ENCODE peak calls at places on chromosomes 13 and 19, in seven cellular contexts. One of them, this sample, is unnamed.

GRCh38 chr19:31304877-31305312 is 44.3 kb downstream of the TSHZ3 start:
- DNase-seq in stimulated activated CD4-positive, alpha-beta T cell treated with anti-CD3 and anti-CD28 coated beads, Interleukin-15, amount 100 ng/mL, for 1 hour: no peak
- DNase-seq in HS-27A: no peak
- DNase-seq in astrocyte of the spinal cord: no peak
- DNase-seq in amniotic stem cell: no peak
- DNase-seq in foreskin keratinocyte: no peak
- DNase-seq in stimulated activated CD8-positive, alpha-beta memory T cell treated with anti-CD3 and anti-CD28 coated beads, Interleukin-2, amount 100 ng/mL, for 48 hours: no peak
- DNase-seq in this sample: no peak

GRCh38 chr13:21117104-21117809 is 55.9 kb upstream of the LATS2 start:
- DNase-seq in astrocyte of the spinal cord: no peak
- DNase-seq in stimulated activated CD4-positive, alpha-beta T cell treated with anti-CD3 and anti-CD28 coated beads, Interleukin-15, amount 100 ng/mL, for 1 hour: no peak
- DNase-seq in amniotic stem cell: no peak
- DNase-seq in foreskin keratinocyte: no peak
- DNase-seq in stimulated activated CD8-positive, alpha-beta memory T cell treated with anti-CD3 and anti-CD28 coated beads, Interleukin-2, amount 100 ng/mL, for 48 hours: no peak
- DNase-seq in HS-27A: no peak
- DNase-seq in this sample: no peak

GRCh38 chr13:28314879-28315278 is 176.5 kb downstream of the PAN3 start:
- DNase-seq in stimulated activated CD4-positive, alpha-beta T cell treated with anti-CD3 and anti-CD28 coated beads, Interleukin-15, amount 100 ng/mL, for 1 hour: no peak
- DNase-seq in amniotic stem cell: no peak
- DNase-seq in astrocyte of the spinal cord: no peak
- DNase-seq in stimulated activated CD8-positive, alpha-beta memory T cell treated with anti-CD3 and anti-CD28 coated beads, Interleukin-2, amount 100 ng/mL, for 48 hours: no peak
- DNase-seq in foreskin keratinocyte: no peak
- DNase-seq in HS-27A: no peak
- DNase-seq in this sample: no peak

GRCh38 chr19:3868770-3869456 is at the start of gene ZFR2:
- DNase-seq in stimulated activated CD8-positive, alpha-beta memory T cell treated with anti-CD3 and anti-CD28 coated beads, Interleukin-2, amount 100 ng/mL, for 48 hours: peak; percentile 6
- DNase-seq in HS-27A: peak; percentile 60
- DNase-seq in astrocyte of the spinal cord: no peak
- DNase-seq in amniotic stem cell: no peak
- DNase-seq in stimulated activated CD4-positive, alpha-beta T cell treated with anti-CD3 and anti-CD28 coated beads, Interleukin-15, amount 100 ng/mL, for 1 hour: no peak
- DNase-seq in foreskin keratinocyte: no peak
- DNase-seq in this sample: no peak

GRCh38 chr13:102141625-102142472 is 260.0 kb downstream of the FGF14 start:
- DNase-seq in stimulated activated CD4-positive, alpha-beta T cell treated with anti-CD3 and anti-CD28 coated beads, Interleukin-15, amount 100 ng/mL, for 1 hour: no peak
- DNase-seq in stimulated activated CD8-positive, alpha-beta memory T cell treated with anti-CD3 and anti-CD28 coated beads, Interleukin-2, amount 100 ng/mL, for 48 hours: no peak
- DNase-seq in amniotic stem cell: no peak
- DNase-seq in HS-27A: no peak
- DNase-seq in foreskin keratinocyte: peak; percentile 26
- DNase-seq in astrocyte of the spinal cord: peak; percentile 46
- DNase-seq in this sample: peak; percentile 47

GRCh38 chr19:38304352-38304865 is 358 bp downstream of the C19orf33 start:
- DNase-seq in stimulated activated CD8-positive, alpha-beta memory T cell treated with anti-CD3 and anti-CD28 coated beads, Interleukin-2, amount 100 ng/mL, for 48 hours: no peak
- DNase-seq in amniotic stem cell: no peak
- DNase-seq in HS-27A: no peak
- DNase-seq in foreskin keratinocyte: no peak
- DNase-seq in stimulated activated CD4-positive, alpha-beta T cell treated with anti-CD3 and anti-CD28 coated beads, Interleukin-15, amount 100 ng/mL, for 1 hour: no peak
- DNase-seq in astrocyte of the spinal cord: no peak
- DNase-seq in this sample: no peak

GRCh38 chr13:48731957-48732569 is 78.3 kb downstream of the CYSLTR2 start:
- DNase-seq in HS-27A: no peak
- DNase-seq in astrocyte of the spinal cord: no peak
- DNase-seq in stimulated activated CD8-positive, alpha-beta memory T cell treated with anti-CD3 and anti-CD28 coated beads, Interleukin-2, amount 100 ng/mL, for 48 hours: peak; percentile 51
- DNase-seq in foreskin keratinocyte: no peak
- DNase-seq in stimulated activated CD4-positive, alpha-beta T cell treated with anti-CD3 and anti-CD28 coated beads, Interleukin-15, amount 100 ng/mL, for 1 hour: peak; percentile 31
- DNase-seq in amniotic stem cell: no peak
- DNase-seq in this sample: no peak

GRCh38 chr13:66927562-66927961 is 302.6 kb downstream of the PCDH9 start:
- DNase-seq in astrocyte of the spinal cord: no peak
- DNase-seq in HS-27A: no peak
- DNase-seq in amniotic stem cell: no peak
- DNase-seq in stimulated activated CD4-positive, alpha-beta T cell treated with anti-CD3 and anti-CD28 coated beads, Interleukin-15, amount 100 ng/mL, for 1 hour: no peak
- DNase-seq in stimulated activated CD8-positive, alpha-beta memory T cell treated with anti-CD3 and anti-CD28 coated beads, Interleukin-2, amount 100 ng/mL, for 48 hours: no peak
- DNase-seq in foreskin keratinocyte: no peak
- DNase-seq in this sample: no peak

GRCh38 chr13:111953546-111954178 is 113.3 kb upstream of the SOX1 start:
- DNase-seq in foreskin keratinocyte: no peak
- DNase-seq in amniotic stem cell: no peak
- DNase-seq in stimulated activated CD4-positive, alpha-beta T cell treated with anti-CD3 and anti-CD28 coated beads, Interleukin-15, amount 100 ng/mL, for 1 hour: no peak
- DNase-seq in HS-27A: no peak
- DNase-seq in stimulated activated CD8-positive, alpha-beta memory T cell treated with anti-CD3 and anti-CD28 coated beads, Interleukin-2, amount 100 ng/mL, for 48 hours: no peak
- DNase-seq in astrocyte of the spinal cord: no peak
- DNase-seq in this sample: no peak

GRCh38 chr19:8487137-8487851 is 15.1 kb downstream of the PRAM1 start:
- DNase-seq in astrocyte of the spinal cord: no peak
- DNase-seq in stimulated activated CD4-positive, alpha-beta T cell treated with anti-CD3 and anti-CD28 coated beads, Interleukin-15, amount 100 ng/mL, for 1 hour: peak; percentile 28
- DNase-seq in stimulated activated CD8-positive, alpha-beta memory T cell treated with anti-CD3 and anti-CD28 coated beads, Interleukin-2, amount 100 ng/mL, for 48 hours: peak; percentile 34
- DNase-seq in foreskin keratinocyte: no peak
- DNase-seq in amniotic stem cell: no peak
- DNase-seq in HS-27A: no peak
- DNase-seq in this sample: no peak

GRCh38 chr13:36074659-36075058 is 56.5 kb downstream of the DCLK1 start:
- DNase-seq in stimulated activated CD8-positive, alpha-beta memory T cell treated with anti-CD3 and anti-CD28 coated beads, Interleukin-2, amount 100 ng/mL, for 48 hours: no peak
- DNase-seq in HS-27A: no peak
- DNase-seq in amniotic stem cell: no peak
- DNase-seq in foreskin keratinocyte: no peak
- DNase-seq in stimulated activated CD4-positive, alpha-beta T cell treated with anti-CD3 and anti-CD28 coated beads, Interleukin-15, amount 100 ng/mL, for 1 hour: no peak
- DNase-seq in astrocyte of the spinal cord: peak; percentile 29
- DNase-seq in this sample: no peak

GRCh38 chr13:75513271-75513670 is 24.4 kb downstream of the COMMD6 start:
- DNase-seq in HS-27A: no peak
- DNase-seq in amniotic stem cell: no peak
- DNase-seq in stimulated activated CD4-positive, alpha-beta T cell treated with anti-CD3 and anti-CD28 coated beads, Interleukin-15, amount 100 ng/mL, for 1 hour: no peak
- DNase-seq in astrocyte of the spinal cord: no peak
- DNase-seq in foreskin keratinocyte: no peak
- DNase-seq in stimulated activated CD8-positive, alpha-beta memory T cell treated with anti-CD3 and anti-CD28 coated beads, Interleukin-2, amount 100 ng/mL, for 48 hours: no peak
- DNase-seq in this sample: no peak

GRCh38 chr19:23957660-23958281 is 43.1 kb downstream of the ZNF726 start:
- DNase-seq in foreskin keratinocyte: peak; percentile 63
- DNase-seq in astrocyte of the spinal cord: peak; percentile 30
- DNase-seq in stimulated activated CD4-positive, alpha-beta T cell treated with anti-CD3 and anti-CD28 coated beads, Interleukin-15, amount 100 ng/mL, for 1 hour: no peak
- DNase-seq in amniotic stem cell: peak; percentile 73
- DNase-seq in stimulated activated CD8-positive, alpha-beta memory T cell treated with anti-CD3 and anti-CD28 coated beads, Interleukin-2, amount 100 ng/mL, for 48 hours: no peak
- DNase-seq in HS-27A: peak; percentile 73
- DNase-seq in this sample: no peak

GRCh38 chr13:43446126-43446525 is 340.6 kb downstream of the ENOX1 start:
- DNase-seq in HS-27A: no peak
- DNase-seq in astrocyte of the spinal cord: peak; percentile 27
- DNase-seq in stimulated activated CD4-positive, alpha-beta T cell treated with anti-CD3 and anti-CD28 coated beads, Interleukin-15, amount 100 ng/mL, for 1 hour: no peak
- DNase-seq in stimulated activated CD8-positive, alpha-beta memory T cell treated with anti-CD3 and anti-CD28 coated beads, Interleukin-2, amount 100 ng/mL, for 48 hours: no peak
- DNase-seq in foreskin keratinocyte: no peak
- DNase-seq in amniotic stem cell: no peak
- DNase-seq in this sample: no peak

GRCh38 chr13:26308836-26309235 is 54.9 kb downstream of the CDK8 start:
- DNase-seq in stimulated activated CD4-positive, alpha-beta T cell treated with anti-CD3 and anti-CD28 coated beads, Interleukin-15, amount 100 ng/mL, for 1 hour: no peak
- DNase-seq in astrocyte of the spinal cord: no peak
- DNase-seq in amniotic stem cell: no peak
- DNase-seq in HS-27A: no peak
- DNase-seq in stimulated activated CD8-positive, alpha-beta memory T cell treated with anti-CD3 and anti-CD28 coated beads, Interleukin-2, amount 100 ng/mL, for 48 hours: no peak
- DNase-seq in foreskin keratinocyte: no peak
- DNase-seq in this sample: no peak

GRCh38 chr13:93635687-93636086 is 409.1 kb downstream of the GPC6 start:
- DNase-seq in stimulated activated CD8-positive, alpha-beta memory T cell treated with anti-CD3 and anti-CD28 coated beads, Interleukin-2, amount 100 ng/mL, for 48 hours: no peak
- DNase-seq in foreskin keratinocyte: no peak
- DNase-seq in amniotic stem cell: no peak
- DNase-seq in astrocyte of the spinal cord: peak; percentile 34
- DNase-seq in stimulated activated CD4-positive, alpha-beta T cell treated with anti-CD3 and anti-CD28 coated beads, Interleukin-15, amount 100 ng/mL, for 1 hour: no peak
- DNase-seq in HS-27A: no peak
- DNase-seq in this sample: no peak

GRCh38 chr13:25806304-25806974 is 245.4 kb downstream of the SHISA2 start:
- DNase-seq in HS-27A: no peak
- DNase-seq in stimulated activated CD4-positive, alpha-beta T cell treated with anti-CD3 and anti-CD28 coated beads, Interleukin-15, amount 100 ng/mL, for 1 hour: no peak
- DNase-seq in stimulated activated CD8-positive, alpha-beta memory T cell treated with anti-CD3 and anti-CD28 coated beads, Interleukin-2, amount 100 ng/mL, for 48 hours: no peak
- DNase-seq in astrocyte of the spinal cord: peak; percentile 66
- DNase-seq in amniotic stem cell: no peak
- DNase-seq in foreskin keratinocyte: peak; percentile 60
- DNase-seq in this sample: no peak

GRCh38 chr13:107373551-107373950 is 805.6 kb upstream of the ARGLU1 start:
- DNase-seq in stimulated activated CD4-positive, alpha-beta T cell treated with anti-CD3 and anti-CD28 coated beads, Interleukin-15, amount 100 ng/mL, for 1 hour: no peak
- DNase-seq in stimulated activated CD8-positive, alpha-beta memory T cell treated with anti-CD3 and anti-CD28 coated beads, Interleukin-2, amount 100 ng/mL, for 48 hours: no peak
- DNase-seq in foreskin keratinocyte: peak; percentile 19
- DNase-seq in amniotic stem cell: peak; percentile 69
- DNase-seq in astrocyte of the spinal cord: peak; percentile 90
- DNase-seq in HS-27A: peak; percentile 61
- DNase-seq in this sample: peak; percentile 50

GRCh38 chr13:49652691-49653305 is 24.5 kb downstream of the ARL11 start:
- DNase-seq in astrocyte of the spinal cord: no peak
- DNase-seq in stimulated activated CD8-positive, alpha-beta memory T cell treated with anti-CD3 and anti-CD28 coated beads, Interleukin-2, amount 100 ng/mL, for 48 hours: no peak
- DNase-seq in foreskin keratinocyte: no peak
- DNase-seq in HS-27A: no peak
- DNase-seq in amniotic stem cell: no peak
- DNase-seq in stimulated activated CD4-positive, alpha-beta T cell treated with anti-CD3 and anti-CD28 coated beads, Interleukin-15, amount 100 ng/mL, for 1 hour: no peak
- DNase-seq in this sample: peak; percentile 15

GRCh38 chr19:2047449-2048103 is 3.5 kb downstream of the MKNK2 start:
- DNase-seq in amniotic stem cell: no peak
- DNase-seq in stimulated activated CD4-positive, alpha-beta T cell treated with anti-CD3 and anti-CD28 coated beads, Interleukin-15, amount 100 ng/mL, for 1 hour: no peak
- DNase-seq in HS-27A: no peak
- DNase-seq in stimulated activated CD8-positive, alpha-beta memory T cell treated with anti-CD3 and anti-CD28 coated beads, Interleukin-2, amount 100 ng/mL, for 48 hours: no peak
- DNase-seq in foreskin keratinocyte: no peak
- DNase-seq in astrocyte of the spinal cord: no peak
- DNase-seq in this sample: no peak

GRCh38 chr13:113792821-113793717 is 34.0 kb downstream of the TMEM255B start:
- DNase-seq in HS-27A: no peak
- DNase-seq in foreskin keratinocyte: no peak
- DNase-seq in amniotic stem cell: no peak
- DNase-seq in astrocyte of the spinal cord: no peak
- DNase-seq in stimulated activated CD4-positive, alpha-beta T cell treated with anti-CD3 and anti-CD28 coated beads, Interleukin-15, amount 100 ng/mL, for 1 hour: no peak
- DNase-seq in stimulated activated CD8-positive, alpha-beta memory T cell treated with anti-CD3 and anti-CD28 coated beads, Interleukin-2, amount 100 ng/mL, for 48 hours: no peak
- DNase-seq in this sample: no peak

GRCh38 chr19:1648926-1649541 is 3.4 kb downstream of the TCF3 start:
- DNase-seq in stimulated activated CD8-positive, alpha-beta memory T cell treated with anti-CD3 and anti-CD28 coated beads, Interleukin-2, amount 100 ng/mL, for 48 hours: no peak
- DNase-seq in stimulated activated CD4-positive, alpha-beta T cell treated with anti-CD3 and anti-CD28 coated beads, Interleukin-15, amount 100 ng/mL, for 1 hour: no peak
- DNase-seq in foreskin keratinocyte: no peak
- DNase-seq in amniotic stem cell: no peak
- DNase-seq in astrocyte of the spinal cord: no peak
- DNase-seq in HS-27A: no peak
- DNase-seq in this sample: no peak

GRCh38 chr19:34364830-34365462 is at the start of gene GPI:
- DNase-seq in astrocyte of the spinal cord: peak; percentile 30
- DNase-seq in HS-27A: no peak
- DNase-seq in amniotic stem cell: peak; percentile 6
- DNase-seq in foreskin keratinocyte: peak; percentile 23
- DNase-seq in stimulated activated CD8-positive, alpha-beta memory T cell treated with anti-CD3 and anti-CD28 coated beads, Interleukin-2, amount 100 ng/mL, for 48 hours: peak; percentile 71
- DNase-seq in stimulated activated CD4-positive, alpha-beta T cell treated with anti-CD3 and anti-CD28 coated beads, Interleukin-15, amount 100 ng/mL, for 1 hour: peak; percentile 40
- DNase-seq in this sample: peak; percentile 32

GRCh38 chr13:42380420-42381164 is 108.6 kb downstream of the AKAP11 start:
- DNase-seq in astrocyte of the spinal cord: no peak
- DNase-seq in amniotic stem cell: no peak
- DNase-seq in stimulated activated CD4-positive, alpha-beta T cell treated with anti-CD3 and anti-CD28 coated beads, Interleukin-15, amount 100 ng/mL, for 1 hour: no peak
- DNase-seq in HS-27A: no peak
- DNase-seq in stimulated activated CD8-positive, alpha-beta memory T cell treated with anti-CD3 and anti-CD28 coated beads, Interleukin-2, amount 100 ng/mL, for 48 hours: no peak
- DNase-seq in foreskin keratinocyte: no peak
- DNase-seq in this sample: no peak

GRCh38 chr13:113000575-113000974 is 31.6 kb downstream of the MCF2L start:
- DNase-seq in amniotic stem cell: no peak
- DNase-seq in astrocyte of the spinal cord: no peak
- DNase-seq in stimulated activated CD8-positive, alpha-beta memory T cell treated with anti-CD3 and anti-CD28 coated beads, Interleukin-2, amount 100 ng/mL, for 48 hours: no peak
- DNase-seq in foreskin keratinocyte: no peak
- DNase-seq in stimulated activated CD4-positive, alpha-beta T cell treated with anti-CD3 and anti-CD28 coated beads, Interleukin-15, amount 100 ng/mL, for 1 hour: no peak
- DNase-seq in HS-27A: no peak
- DNase-seq in this sample: no peak

GRCh38 chr13:28659611-28659970 is 661 bp downstream of the POMP start:
- DNase-seq in foreskin keratinocyte: peak; percentile 26
- DNase-seq in astrocyte of the spinal cord: peak; percentile 52
- DNase-seq in stimulated activated CD8-positive, alpha-beta memory T cell treated with anti-CD3 and anti-CD28 coated beads, Interleukin-2, amount 100 ng/mL, for 48 hours: no peak
- DNase-seq in amniotic stem cell: no peak
- DNase-seq in stimulated activated CD4-positive, alpha-beta T cell treated with anti-CD3 and anti-CD28 coated beads, Interleukin-15, amount 100 ng/mL, for 1 hour: no peak
- DNase-seq in HS-27A: no peak
- DNase-seq in this sample: no peak

GRCh38 chr13:47117268-47117667 is 220.4 kb upstream of the HTR2A start:
- DNase-seq in amniotic stem cell: peak; percentile 42
- DNase-seq in HS-27A: no peak
- DNase-seq in stimulated activated CD4-positive, alpha-beta T cell treated with anti-CD3 and anti-CD28 coated beads, Interleukin-15, amount 100 ng/mL, for 1 hour: no peak
- DNase-seq in astrocyte of the spinal cord: peak; percentile 85
- DNase-seq in stimulated activated CD8-positive, alpha-beta memory T cell treated with anti-CD3 and anti-CD28 coated beads, Interleukin-2, amount 100 ng/mL, for 48 hours: no peak
- DNase-seq in foreskin keratinocyte: no peak
- DNase-seq in this sample: no peak

GRCh38 chr19:46067691-46068090 is 26.9 kb upstream of the IGFL4 start:
- DNase-seq in amniotic stem cell: no peak
- DNase-seq in foreskin keratinocyte: peak; percentile 67
- DNase-seq in astrocyte of the spinal cord: no peak
- DNase-seq in stimulated activated CD4-positive, alpha-beta T cell treated with anti-CD3 and anti-CD28 coated beads, Interleukin-15, amount 100 ng/mL, for 1 hour: no peak
- DNase-seq in stimulated activated CD8-positive, alpha-beta memory T cell treated with anti-CD3 and anti-CD28 coated beads, Interleukin-2, amount 100 ng/mL, for 48 hours: no peak
- DNase-seq in HS-27A: no peak
- DNase-seq in this sample: no peak

GRCh38 chr13:75825599-75825998 is 189.5 kb downstream of the LMO7 start:
- DNase-seq in amniotic stem cell: no peak
- DNase-seq in HS-27A: no peak
- DNase-seq in stimulated activated CD4-positive, alpha-beta T cell treated with anti-CD3 and anti-CD28 coated beads, Interleukin-15, amount 100 ng/mL, for 1 hour: no peak
- DNase-seq in foreskin keratinocyte: no peak
- DNase-seq in astrocyte of the spinal cord: no peak
- DNase-seq in stimulated activated CD8-positive, alpha-beta memory T cell treated with anti-CD3 and anti-CD28 coated beads, Interleukin-2, amount 100 ng/mL, for 48 hours: no peak
- DNase-seq in this sample: no peak

GRCh38 chr13:75581874-75582640 is 32.5 kb downstream of the UCHL3 start:
- DNase-seq in amniotic stem cell: no peak
- DNase-seq in HS-27A: no peak
- DNase-seq in stimulated activated CD4-positive, alpha-beta T cell treated with anti-CD3 and anti-CD28 coated beads, Interleukin-15, amount 100 ng/mL, for 1 hour: no peak
- DNase-seq in stimulated activated CD8-positive, alpha-beta memory T cell treated with anti-CD3 and anti-CD28 coated beads, Interleukin-2, amount 100 ng/mL, for 48 hours: no peak
- DNase-seq in astrocyte of the spinal cord: no peak
- DNase-seq in foreskin keratinocyte: no peak
- DNase-seq in this sample: no peak

GRCh38 chr13:98432638-98433037 is 144.3 kb downstream of the STK24 start:
- DNase-seq in HS-27A: no peak
- DNase-seq in stimulated activated CD4-positive, alpha-beta T cell treated with anti-CD3 and anti-CD28 coated beads, Interleukin-15, amount 100 ng/mL, for 1 hour: no peak
- DNase-seq in stimulated activated CD8-positive, alpha-beta memory T cell treated with anti-CD3 and anti-CD28 coated beads, Interleukin-2, amount 100 ng/mL, for 48 hours: no peak
- DNase-seq in amniotic stem cell: no peak
- DNase-seq in astrocyte of the spinal cord: no peak
- DNase-seq in foreskin keratinocyte: no peak
- DNase-seq in this sample: no peak

GRCh38 chr19:584240-585001 is 5.3 kb upstream of the HCN2 start:
- DNase-seq in amniotic stem cell: no peak
- DNase-seq in HS-27A: no peak
- DNase-seq in astrocyte of the spinal cord: peak; percentile 47
- DNase-seq in foreskin keratinocyte: peak; percentile 11
- DNase-seq in stimulated activated CD8-positive, alpha-beta memory T cell treated with anti-CD3 and anti-CD28 coated beads, Interleukin-2, amount 100 ng/mL, for 48 hours: peak; percentile 58
- DNase-seq in stimulated activated CD4-positive, alpha-beta T cell treated with anti-CD3 and anti-CD28 coated beads, Interleukin-15, amount 100 ng/mL, for 1 hour: peak; percentile 43
- DNase-seq in this sample: peak; percentile 31

GRCh38 chr19:5339950-5340636 is 519 bp downstream of the PTPRS start:
- DNase-seq in amniotic stem cell: no peak
- DNase-seq in foreskin keratinocyte: no peak
- DNase-seq in HS-27A: no peak
- DNase-seq in stimulated activated CD4-positive, alpha-beta T cell treated with anti-CD3 and anti-CD28 coated beads, Interleukin-15, amount 100 ng/mL, for 1 hour: no peak
- DNase-seq in stimulated activated CD8-positive, alpha-beta memory T cell treated with anti-CD3 and anti-CD28 coated beads, Interleukin-2, amount 100 ng/mL, for 48 hours: no peak
- DNase-seq in astrocyte of the spinal cord: no peak
- DNase-seq in this sample: no peak

GRCh38 chr13:23705578-23705977 is 135.4 kb downstream of the TNFRSF19 start:
- DNase-seq in HS-27A: no peak
- DNase-seq in amniotic stem cell: no peak
- DNase-seq in foreskin keratinocyte: no peak
- DNase-seq in stimulated activated CD8-positive, alpha-beta memory T cell treated with anti-CD3 and anti-CD28 coated beads, Interleukin-2, amount 100 ng/mL, for 48 hours: no peak
- DNase-seq in stimulated activated CD4-positive, alpha-beta T cell treated with anti-CD3 and anti-CD28 coated beads, Interleukin-15, amount 100 ng/mL, for 1 hour: no peak
- DNase-seq in astrocyte of the spinal cord: no peak
- DNase-seq in this sample: no peak

GRCh38 chr13:51451467-51452390 is 1.1 kb downstream of the INTS6 start:
- DNase-seq in stimulated activated CD8-positive, alpha-beta memory T cell treated with anti-CD3 and anti-CD28 coated beads, Interleukin-2, amount 100 ng/mL, for 48 hours: peak; percentile 71
- DNase-seq in amniotic stem cell: peak; percentile 33
- DNase-seq in HS-27A: no peak
- DNase-seq in astrocyte of the spinal cord: peak; percentile 67
- DNase-seq in foreskin keratinocyte: peak; percentile 44
- DNase-seq in stimulated activated CD4-positive, alpha-beta T cell treated with anti-CD3 and anti-CD28 coated beads, Interleukin-15, amount 100 ng/mL, for 1 hour: peak; percentile 57
- DNase-seq in this sample: peak; percentile 9

GRCh38 chr13:55497486-55497885 is 1643.2 kb upstream of the PRR20A start:
- DNase-seq in stimulated activated CD8-positive, alpha-beta memory T cell treated with anti-CD3 and anti-CD28 coated beads, Interleukin-2, amount 100 ng/mL, for 48 hours: no peak
- DNase-seq in HS-27A: no peak
- DNase-seq in astrocyte of the spinal cord: no peak
- DNase-seq in amniotic stem cell: no peak
- DNase-seq in stimulated activated CD4-positive, alpha-beta T cell treated with anti-CD3 and anti-CD28 coated beads, Interleukin-15, amount 100 ng/mL, for 1 hour: no peak
- DNase-seq in foreskin keratinocyte: no peak
- DNase-seq in this sample: no peak

GRCh38 chr19:1171755-1172352 is 2.2 kb downstream of the SBNO2 start:
- DNase-seq in foreskin keratinocyte: peak; percentile 62
- DNase-seq in amniotic stem cell: no peak
- DNase-seq in HS-27A: no peak
- DNase-seq in stimulated activated CD8-positive, alpha-beta memory T cell treated with anti-CD3 and anti-CD28 coated beads, Interleukin-2, amount 100 ng/mL, for 48 hours: no peak
- DNase-seq in stimulated activated CD4-positive, alpha-beta T cell treated with anti-CD3 and anti-CD28 coated beads, Interleukin-15, amount 100 ng/mL, for 1 hour: no peak
- DNase-seq in astrocyte of the spinal cord: no peak
- DNase-seq in this sample: no peak